ENCODE peak calls at places on chromosomes 6 and 20, in six cellular contexts. L is ELR, I is GF-D8, A is iris pigment epithelial cell, E is amniotic epithelial cell, W is left cardiac atrium. H is an unnamed sample.

GRCh38 chr6:102717737-102718427 is 1324.4 kb downstream of the GRIK2 start:
- DNase-seq in L (no peak), I (no peak), A (no peak), E (no peak), W (no peak), H (no peak)

GRCh38 chr20:4608861-4609260 is 112.8 kb upstream of the PRND start:
- DNase-seq in L (no peak), I (no peak), A (no peak), E (no peak), W (no peak), H (no peak)

GRCh38 chr6:63305278-63305677 is 14.5 kb downstream of the LGSN start:
- DNase-seq in L (no peak), I (no peak), A (no peak), E (peak), W (no peak), H (peak)

GRCh38 chr20:46784450-46785127 is 75.1 kb downstream of the SLC2A10 start:
- DNase-seq in L (peak), I (no peak), A (peak), E (no peak), W (no peak), H (no peak)

GRCh38 chr6:4169028-4169789 is 33.8 kb upstream of the ECI2 start:
- DNase-seq in L (no peak), I (no peak), A (peak), E (peak), W (no peak), H (no peak)

GRCh38 chr6:36840471-36841461 is 1.5 kb upstream of the CPNE5 start:
- DNase-seq in L (no peak), I (no peak), A (peak), E (no peak), W (peak), H (no peak)

GRCh38 chr6:11689847-11690246 is 88.8 kb downstream of the ADTRP start:
- DNase-seq in L (no peak), I (no peak), A (peak), E (no peak), W (no peak), H (no peak)

GRCh38 chr6:139109558-139109957 is 25.3 kb upstream of the HECA start:
- DNase-seq in L (peak), I (no peak), A (peak), E (peak), W (no peak), H (peak)

GRCh38 chr6:16781348-16782169 is 20.3 kb upstream of the ATXN1 start:
- DNase-seq in L (no peak), I (no peak), A (no peak), E (no peak), W (no peak), H (peak)

GRCh38 chr20:57517904-57518303 is 7.0 kb downstream of the CTCFL start:
- DNase-seq in L (no peak), I (no peak), A (no peak), E (no peak), W (no peak), H (no peak)

GRCh38 chr6:168525114-168525513 is 84.1 kb downstream of the SMOC2 start:
- DNase-seq in L (no peak), I (no peak), A (no peak), E (no peak), W (no peak), H (no peak)

GRCh38 chr6:70725817-70726413 is 58.2 kb downstream of the SMAP1 start:
- DNase-seq in L (no peak), I (no peak), A (peak), E (peak), W (no peak), H (no peak)

GRCh38 chr20:62477669-62478450 is 2.1 kb upstream of the GATA5 start:
- DNase-seq in L (peak), I (no peak), A (no peak), E (no peak), W (no peak), H (no peak)

GRCh38 chr20:7883741-7884140 is 56.5 kb downstream of the HAO1 start:
- DNase-seq in L (no peak), I (no peak), A (no peak), E (no peak), W (no peak), H (no peak)

GRCh38 chr6:143400258-143401059 is 50.0 kb downstream of the ADAT2 start:
- DNase-seq in L (no peak), I (peak), A (no peak), E (no peak), W (peak), H (no peak)

GRCh38 chr6:160347259-160348208 is 644 bp upstream of the SLC22A3 start:
- DNase-seq in L (no peak), I (no peak), A (no peak), E (no peak), W (no peak), H (no peak)

GRCh38 chr6:83442752-83443151 is 11.9 kb upstream of the ME1 start:
- DNase-seq in L (no peak), I (peak), A (peak), E (peak), W (no peak), H (peak)

H was measured in mesenchymal stem cell.